ENCODE peak calls at places on chromosome X, in six cellular contexts. L is ovary, X is psoas muscle, E is mammary epithelial cell, P is aorta, F is HCT116. G is an unnamed sample.

GRCh38 chrX:18931972-18932371 is 51.9 kb downstream of the PHKA2 start:
- DNase-seq in X (no peak), L (no peak), P (no peak), E (no peak), F (no peak), G (peak; percentile 41)

GRCh38 chrX:31353095-31353494 is 281.3 kb upstream of the FTHL17 start:
- DNase-seq in P (no peak), E (peak; percentile 83), X (no peak), F (no peak), L (no peak), G (peak; percentile 64)

GRCh38 chrX:104195489-104196084 is 29.3 kb downstream of the FAM199X start:
- DNase-seq in P (no peak), L (no peak), X (no peak), E (peak; percentile 22), F (peak; percentile 1), G (peak; percentile 36)

GRCh38 chrX:45803383-45803921 is 602.8 kb upstream of the DIPK2B start:
- DNase-seq in L (no peak), E (peak; percentile 98), X (no peak), F (peak; percentile 73), P (no peak), G (peak; percentile 76)

GRCh38 chrX:85611926-85612325 is 232.5 kb upstream of the POF1B start:
- DNase-seq in X (no peak), L (no peak), E (peak; percentile 1), P (no peak), F (no peak), G (no peak)

GRCh38 chrX:39258331-39258730 is 457.1 kb downstream of the MID1IP1 start:
- DNase-seq in E (no peak), X (no peak), P (no peak), F (no peak), L (no peak), G (peak; percentile 0)

GRCh38 chrX:134821370-134821769 is 163.1 kb upstream of the PLAC1 start:
- DNase-seq in X (no peak), P (no peak), F (no peak), L (no peak), E (no peak), G (no peak)

GRCh38 chrX:2846992-2847391 is 18.3 kb downstream of the GYG2 start:
- DNase-seq in E (no peak), P (no peak), F (no peak), L (no peak), X (no peak), G (no peak)

GRCh38 chrX:155266446-155266845 is 2.2 kb upstream of the RAB39B start:
- DNase-seq in L (no peak), P (no peak), E (no peak), F (no peak), X (no peak), G (no peak)

GRCh38 chrX:155263854-155264628 is at the start of gene RAB39B:
- DNase-seq in F (no peak), L (peak; percentile 42), P (peak; percentile 83), E (peak; percentile 60), X (peak; percentile 37), G (peak; percentile 61)

GRCh38 chrX:155259752-155260151 is 4.5 kb downstream of the RAB39B start:
- DNase-seq in F (no peak), X (no peak), P (no peak), E (no peak), L (no peak), G (no peak)

GRCh38 chrX:155262970-155263754 is 1.1 kb downstream of the RAB39B start:
- DNase-seq in E (no peak), X (no peak), F (no peak), P (no peak), L (no peak), G (no peak)
- H3K4me3 ChIP-seq in E (peak overlapping the region; percentile 36), X (no peak overlapping the region), F (no peak overlapping the region), P (no peak overlapping the region), L (no peak overlapping the region), G (no peak overlapping the region)

DNA sequence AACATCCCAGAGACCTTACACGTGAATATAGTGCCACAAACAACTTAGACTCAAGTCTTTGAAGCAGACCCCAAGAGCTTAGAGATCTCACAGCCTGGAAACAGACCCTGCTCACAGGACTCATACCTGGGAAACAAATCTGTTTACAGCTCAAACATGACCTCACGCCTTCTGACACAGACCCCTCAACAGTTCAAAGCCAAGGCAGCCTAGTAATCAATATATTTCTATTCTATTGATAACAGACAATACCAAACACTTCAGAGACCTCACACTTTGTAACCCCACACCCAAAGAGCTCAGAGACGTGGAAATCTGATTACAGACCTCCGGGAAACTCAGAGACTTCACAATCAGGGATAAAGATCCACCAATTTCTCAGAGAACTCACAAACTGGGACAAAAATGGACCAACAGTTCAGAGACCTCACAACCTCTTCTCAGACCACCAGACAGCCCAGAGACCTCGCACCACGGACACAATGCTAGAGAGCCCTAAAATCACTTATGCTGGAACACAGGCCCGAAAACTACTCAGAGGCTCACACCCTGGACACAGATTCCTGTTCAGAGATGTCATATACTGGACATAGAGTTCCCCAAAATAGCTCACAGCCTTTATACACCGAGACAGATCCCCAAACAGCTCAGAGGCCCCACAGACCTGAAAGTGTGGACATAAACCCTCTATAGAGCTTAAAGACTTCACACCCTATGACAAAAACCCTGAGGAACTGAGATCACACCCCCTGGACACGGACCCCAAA is 14.8 kb downstream of the SUV39H1 start:
- DNase-seq in X (no peak), P (no peak), L (no peak), F (no peak), E (no peak), G (no peak)
- H3K27ac ChIP-seq in X (peak overlapping the region; percentile 71), P (no peak overlapping the region), L (no peak overlapping the region), F (no peak overlapping the region), E (no peak overlapping the region), G (no peak overlapping the region)

GRCh38 chrX:101745046-101745445 is 85.4 kb upstream of the ARMCX2 start:
- DNase-seq in E (no peak), X (no peak), L (no peak), F (no peak), P (no peak), G (no peak)
- H3K4me3 ChIP-seq in E (no peak overlapping the region), X (no peak overlapping the region), L (no peak overlapping the region), F (no peak overlapping the region), P (no peak overlapping the region), G (no peak overlapping the region)

GRCh38 chrX:117522725-117523700 is 593.6 kb downstream of the KLHL13 start:
- DNase-seq in F (no peak), P (no peak), L (no peak), E (no peak), X (no peak), G (no peak)
- H3K27ac ChIP-seq in F (no peak overlapping the region), P (no peak overlapping the region), L (no peak overlapping the region), E (no peak overlapping the region), X (no peak overlapping the region), G (no peak overlapping the region)

DNA sequence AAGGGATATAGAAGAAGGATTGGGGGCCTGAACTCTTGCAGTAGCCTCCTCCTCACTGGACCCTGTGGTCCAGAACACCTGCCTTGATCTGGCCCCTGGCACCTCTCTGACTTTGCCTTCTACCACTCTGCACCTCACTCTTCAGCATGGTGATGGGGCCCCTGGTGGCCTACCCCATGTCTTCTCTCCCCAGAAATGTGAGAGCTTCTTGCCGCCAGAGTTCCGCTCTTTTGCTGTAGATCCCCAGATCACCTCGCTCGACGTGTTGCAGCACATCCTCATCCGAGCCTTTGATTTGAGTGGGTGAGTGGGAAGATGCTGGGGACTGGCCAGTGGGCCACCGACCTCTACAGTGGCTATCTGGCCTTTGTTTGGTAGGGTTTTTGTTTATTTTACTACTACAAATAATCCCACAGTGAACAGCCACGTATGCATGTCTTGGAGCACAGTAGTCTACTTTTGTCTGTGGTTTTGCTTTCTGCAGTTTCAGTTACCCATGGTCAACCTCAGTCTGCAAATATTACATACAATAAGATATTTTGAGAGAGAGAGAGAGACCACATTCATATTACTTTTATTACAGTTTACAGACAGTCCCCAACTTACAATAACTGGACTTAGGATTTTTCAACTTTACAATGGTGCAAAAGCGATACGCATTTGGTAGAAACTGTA is 1.8 kb downstream of the TBC1D25 start:
- DNase-seq in L (no peak), F (no peak), X (no peak), P (no peak), E (no peak), G (no peak)
- H3K4me3 ChIP-seq in L (no peak overlapping the region), F (no peak overlapping the region), X (no peak overlapping the region), P (no peak overlapping the region), E (no peak overlapping the region), G (no peak overlapping the region)

DNA sequence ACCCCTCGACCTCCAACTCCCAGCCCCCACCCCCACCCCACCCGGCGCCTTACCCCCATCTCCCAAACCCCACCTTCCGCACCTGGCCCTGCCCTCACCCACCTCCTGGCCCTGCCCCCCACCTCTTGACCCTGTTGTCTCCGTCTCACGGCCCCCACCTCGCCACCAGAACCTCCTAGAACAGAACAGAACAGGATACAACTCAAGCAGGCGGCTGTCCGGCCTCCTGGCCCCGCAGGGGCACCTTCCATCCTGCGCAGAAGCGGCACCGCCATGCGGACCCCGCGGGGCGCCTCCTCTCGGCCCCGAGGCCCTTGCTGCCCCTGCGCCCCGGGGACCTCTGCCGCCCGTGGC is 354 bp downstream of the CTAG2 start:
- DNase-seq in P (no peak), L (no peak), F (no peak), E (no peak), X (no peak), G (no peak)
- H3K27ac ChIP-seq in P (no peak overlapping the region), L (no peak overlapping the region), F (no peak overlapping the region), E (no peak overlapping the region), X (no peak overlapping the region), G (no peak overlapping the region)

GRCh38 chrX:63436865-63437264 is 85.7 kb upstream of the SPIN4 start:
- DNase-seq in E (no peak), P (no peak), L (no peak), X (no peak), F (no peak), G (no peak)
- H3K4me3 ChIP-seq in E (no peak overlapping the region), P (no peak overlapping the region), L (no peak overlapping the region), X (no peak overlapping the region), F (no peak overlapping the region), G (no peak overlapping the region)

DNA sequence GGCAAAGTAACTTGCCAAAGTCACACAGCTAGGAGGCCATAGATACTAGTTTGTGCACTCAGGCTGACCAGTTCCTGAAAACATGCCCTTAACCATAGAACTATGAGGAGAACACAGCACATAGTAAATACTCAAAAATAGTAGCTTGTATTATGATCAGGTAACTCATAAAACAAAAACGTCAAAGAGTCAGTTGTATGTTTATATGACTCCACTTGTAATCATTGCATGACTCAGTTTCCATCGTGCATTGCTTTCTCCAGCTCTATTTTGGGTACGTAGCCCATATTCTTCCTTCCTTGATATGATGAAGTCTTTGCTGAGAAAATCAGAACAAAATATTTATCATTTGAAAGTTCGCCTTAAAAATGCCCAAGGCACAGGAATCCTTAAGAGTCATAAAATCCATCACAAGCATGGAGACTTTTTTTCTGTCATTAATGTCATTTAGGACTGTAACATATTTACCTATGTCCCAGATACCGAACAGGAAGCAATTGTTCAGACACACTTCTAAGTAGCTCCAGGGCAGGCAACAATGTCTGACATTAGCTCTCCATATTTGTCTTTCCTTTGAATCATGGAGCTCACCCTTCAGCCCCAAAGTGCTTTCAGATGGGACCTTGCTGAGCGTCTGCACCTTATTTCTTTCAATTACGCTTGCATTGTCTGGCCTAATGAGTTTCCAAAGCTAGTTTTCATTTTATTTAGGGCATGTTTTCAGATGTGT is 11.2 kb upstream of the MID1 start:
- DNase-seq in E (no peak), P (no peak), X (no peak), F (no peak), L (no peak), G (no peak)
- H3K27ac ChIP-seq in E (no peak overlapping the region), P (no peak overlapping the region), X (no peak overlapping the region), F (peak overlapping the region; percentile 93), L (no peak overlapping the region), G (no peak overlapping the region)

G was measured in cardiac muscle cell.